ENCODE peak calls at places on chromosomes 4 and X, in seven cellular contexts. C, Y, F, R, T, H and A are unnamed samples.

GRCh38 chr4:140094701-140095420 is 59.1 kb downstream of the MAML3 start:
- DNase-seq in C (peak; percentile 87), Y (peak; percentile 32), F (peak; percentile 89), R (peak; percentile 85), T (peak; percentile 57), H (peak; percentile 54), A (peak; percentile 95)

GRCh38 chr4:42397256-42397634 is at the start of gene SHISA3:
- DNase-seq in C (no peak), Y (no peak), F (peak; percentile 76), R (no peak), T (no peak), H (no peak), A (peak; percentile 36)

GRCh38 chr4:179307297-179308136 is 1865.3 kb upstream of the AGA start:
- DNase-seq in C (no peak), Y (no peak), F (no peak), R (no peak), T (no peak), H (peak; percentile 3), A (no peak)

GRCh38 chr4:33073811-33074210 is 2353.6 kb downstream of the PCDH7 start:
- DNase-seq in C (no peak), Y (no peak), F (no peak), R (no peak), T (no peak), H (no peak), A (no peak)

GRCh38 chr4:7101692-7102515 is 34.0 kb upstream of the GRPEL1 start:
- DNase-seq in C (peak; percentile 88), Y (peak; percentile 66), F (peak; percentile 91), R (peak; percentile 86), T (peak; percentile 33), H (peak; percentile 63), A (peak; percentile 79)

GRCh38 chr4:109998867-109999303 is 86.2 kb downstream of the EGF start:
- DNase-seq in C (no peak), Y (no peak), F (no peak), R (no peak), T (peak; percentile 56), H (no peak), A (no peak)

GRCh38 chrX:22748093-22748999 is 251.4 kb upstream of the DDX53 start:
- DNase-seq in C (peak; percentile 46), Y (no peak), F (no peak), R (no peak), T (peak; percentile 35), H (peak; percentile 19), A (peak; percentile 20)

GRCh38 chrX:45009371-45010000 is 136.5 kb downstream of the KDM6A start:
- DNase-seq in C (no peak), Y (no peak), F (no peak), R (no peak), T (no peak), H (no peak), A (no peak)

GRCh38 chrX:40154853-40155616 is 57.3 kb upstream of the BCOR start:
- DNase-seq in C (peak; percentile 87), Y (no peak), F (peak; percentile 76), R (peak; percentile 77), T (no peak), H (peak; percentile 59), A (peak; percentile 72)

GRCh38 chrX:13579696-13580095 is 10.3 kb downstream of the EGFL6 start:
- DNase-seq in C (no peak), Y (no peak), F (no peak), R (no peak), T (no peak), H (no peak), A (no peak)

GRCh38 chr4:123443401-123444297 is 47.1 kb downstream of the SPRY1 start:
- DNase-seq in C (no peak), Y (no peak), F (no peak), R (no peak), T (no peak), H (no peak), A (no peak)

GRCh38 chr4:13705521-13706035 is 78.1 kb upstream of the BOD1L1 start:
- DNase-seq in C (no peak), Y (no peak), F (peak; percentile 68), R (peak; percentile 79), T (no peak), H (peak; percentile 20), A (peak; percentile 23)

GRCh38 chr4:75235359-75235951 is 278.7 kb downstream of the RCHY1 start:
- DNase-seq in C (no peak), Y (no peak), F (no peak), R (no peak), T (no peak), H (no peak), A (no peak)

GRCh38 chrX:114717921-114718320 is 134.0 kb downstream of the HTR2C start:
- DNase-seq in C (no peak), Y (no peak), F (no peak), R (no peak), T (no peak), H (no peak), A (no peak)

DNA sequence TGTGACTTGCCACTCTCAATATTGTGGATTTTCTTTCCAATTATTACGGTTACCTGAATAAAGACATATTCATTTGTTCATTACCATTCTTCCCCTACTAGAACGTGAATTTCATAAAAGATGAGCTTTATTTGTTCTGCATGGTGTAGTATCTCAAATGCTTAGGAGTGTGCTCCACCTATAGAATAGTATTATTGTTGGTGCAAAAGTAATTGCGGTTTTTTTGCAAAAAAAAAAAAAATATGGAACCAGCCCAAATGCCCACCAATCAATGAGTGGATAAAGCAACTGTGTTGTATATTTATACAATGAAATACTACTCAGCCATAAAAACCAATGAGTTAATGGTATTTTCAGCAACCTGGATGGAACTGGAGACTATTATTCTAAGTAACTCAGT is 525.5 kb upstream of the PRKX start:
- DNase-seq in C (no peak), Y (no peak), F (no peak), R (no peak), T (no peak), H (no peak), A (no peak)
- H3K27ac ChIP-seq in C (no peak overlapping the region), Y (no peak overlapping the region), F (no peak overlapping the region), R (no peak overlapping the region), T (no peak overlapping the region), H (no peak overlapping the region), A (no peak overlapping the region)

GRCh38 chr4:168612435-168613139 is 115.7 kb downstream of the PALLD start:
- DNase-seq in C (no peak), Y (no peak), F (no peak), R (no peak), T (no peak), H (no peak), A (no peak)
- H3K27ac ChIP-seq in C (peak overlapping the region; percentile 23), Y (no peak overlapping the region), F (no peak overlapping the region), R (no peak overlapping the region), T (no peak overlapping the region), H (no peak overlapping the region), A (no peak overlapping the region)

GRCh38 chr4:85837334-85837733 is 362.4 kb downstream of the ARHGAP24 start:
- DNase-seq in C (no peak), Y (no peak), F (no peak), R (no peak), T (no peak), H (no peak), A (no peak)

GRCh38 chr4:85836588-85836987 is 361.6 kb downstream of the ARHGAP24 start:
- DNase-seq in C (no peak), Y (no peak), F (no peak), R (no peak), T (no peak), H (no peak), A (no peak)

GRCh38 chr4:85842540-85842939 is 367.6 kb downstream of the ARHGAP24 start:
- DNase-seq in C (peak; percentile 67), Y (no peak), F (no peak), R (no peak), T (no peak), H (no peak), A (no peak)
- H3K27ac ChIP-seq in C (peak overlapping the region; percentile 68), Y (peak overlapping the region; percentile 30), F (peak overlapping the region; percentile 11), R (no peak overlapping the region), T (no peak overlapping the region), H (no peak overlapping the region), A (no peak overlapping the region)

GRCh38 chrX:15881498-15881897 is 26.9 kb upstream of the AP1S2 start:
- DNase-seq in C (no peak), Y (no peak), F (no peak), R (no peak), T (no peak), H (no peak), A (no peak)

GRCh38 chrX:15883540-15883863 is 28.9 kb upstream of the AP1S2 start:
- DNase-seq in C (no peak), Y (no peak), F (no peak), R (no peak), T (no peak), H (no peak), A (no peak)

GRCh38 chrX:15877380-15877779 is 22.8 kb upstream of the AP1S2 start:
- DNase-seq in C (no peak), Y (no peak), F (no peak), R (no peak), T (no peak), H (no peak), A (peak; percentile 60)

GRCh38 chrX:15888062-15888461 is 33.4 kb upstream of the AP1S2 start:
- DNase-seq in C (no peak), Y (no peak), F (no peak), R (no peak), T (no peak), H (no peak), A (no peak)

DNA sequence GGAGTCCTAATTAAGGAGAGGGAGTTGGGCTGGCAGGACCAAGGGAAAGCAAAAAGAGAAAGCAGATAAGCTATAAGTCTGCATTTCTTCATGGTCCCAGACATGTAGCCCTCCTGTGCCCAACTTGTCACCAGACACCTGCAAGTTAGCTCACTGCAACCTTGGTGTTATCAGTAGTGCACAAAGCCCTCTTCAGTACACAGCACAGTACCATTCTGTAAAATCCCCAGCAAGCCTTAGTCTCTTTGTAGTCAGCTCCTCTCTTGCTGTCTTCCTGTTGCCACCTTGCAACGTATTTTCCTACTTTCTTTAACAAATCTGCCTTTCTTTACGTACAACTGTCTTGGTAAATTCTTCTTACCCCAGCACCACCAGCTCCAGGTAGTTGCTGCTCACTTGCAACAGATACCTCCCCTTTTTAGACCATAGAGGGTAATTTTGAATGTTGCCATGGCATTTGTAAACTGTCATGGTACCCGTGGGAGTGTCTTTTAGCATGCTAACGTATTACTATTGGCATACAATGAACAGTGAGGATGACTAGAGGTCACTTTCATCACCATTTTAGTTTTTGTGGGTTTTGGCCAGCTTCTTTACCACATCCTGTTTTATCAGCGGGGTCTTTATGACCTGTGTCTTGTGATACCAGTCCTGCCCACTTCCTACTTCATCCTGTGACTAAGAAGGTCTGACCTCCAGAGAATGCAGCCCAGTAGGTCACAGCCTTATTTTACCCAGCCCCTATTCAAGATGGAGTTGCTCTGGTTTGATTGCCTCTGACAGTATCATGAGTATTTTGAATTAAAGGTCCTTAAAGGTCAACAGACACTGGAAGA is 28.3 kb upstream of the AP1S2 start:
- DNase-seq in C (no peak), Y (no peak), F (no peak), R (no peak), T (no peak), H (no peak), A (no peak)
- H3K27ac ChIP-seq in C (no peak overlapping the region), Y (no peak overlapping the region), F (no peak overlapping the region), R (no peak overlapping the region), T (no peak overlapping the region), H (no peak overlapping the region), A (no peak overlapping the region)

GRCh38 chrX:10496345-10496965 is 123.9 kb downstream of the MID1 start:
- DNase-seq in C (no peak), Y (no peak), F (no peak), R (no peak), T (no peak), H (no peak), A (no peak)
- H3K27ac ChIP-seq in C (no peak overlapping the region), Y (peak overlapping the region; percentile 4), F (no peak overlapping the region), R (no peak overlapping the region), T (no peak overlapping the region), H (no peak overlapping the region), A (no peak overlapping the region)

GRCh38 chr4:84915396-84915780 is 51.1 kb downstream of the WDFY3 start:
- DNase-seq in C (no peak), Y (no peak), F (no peak), R (no peak), T (no peak), H (no peak), A (no peak)
- H3K27ac ChIP-seq in C (peak overlapping the region; percentile 60), Y (no peak overlapping the region), F (no peak overlapping the region), R (no peak overlapping the region), T (no peak overlapping the region), H (no peak overlapping the region), A (no peak overlapping the region)